ENCODE peak calls at places on chromosomes 5 and 9, in five cellular contexts. D is CD4-positive, alpha-beta memory T cell; I is mammary epithelial cell; J is tibial artery; Q is lower lobe of right lung. U is an unnamed sample. For H3K4me1 and H3K27me3, the result is how much of the 10 kb centered on the place peaks cover.

GRCh38 chr5:93307557-93307956 is 273.5 kb downstream of the NR2F1-AS1 start:
- DNase-seq in J (no peak), D (no peak), Q (no peak), I (peak), U (no peak)

GRCh38 chr5:178113841-178114324 is 551 bp downstream of the N4BP3 start:
- DNase-seq in D (no peak), J (no peak), I (no peak), Q (no peak), U (peak)

GRCh38 chr5:94469889-94470288 is 148.5 kb downstream of the KIAA0825 start:
- DNase-seq in I (no peak), D (no peak), J (no peak), Q (no peak), U (peak)

GRCh38 chr5:130836729-130837660 is 328.1 kb downstream of the HINT1 start:
- DNase-seq in Q (no peak), I (peak), D (peak), J (no peak), U (no peak)

GRCh38 chr5:141695627-141696180 is 13.7 kb upstream of the ARAP3 start:
- DNase-seq in Q (no peak), J (no peak), D (no peak), I (peak), U (peak)

GRCh38 chr5:37668524-37669047 is 171.3 kb downstream of the GDNF start:
- DNase-seq in Q (peak), D (no peak), J (peak), I (peak), U (peak)

GRCh38 chr9:110908894-110909293 is 129.4 kb downstream of the LPAR1 start:
- DNase-seq in Q (no peak), J (no peak), I (no peak), D (no peak), U (no peak)

GRCh38 chr5:9599391-9599790 is 30.8 kb downstream of the TAS2R1 start:
- DNase-seq in D (no peak), J (no peak), I (no peak), Q (no peak), U (no peak)

GRCh38 chr9:82488702-82489578 is 500.4 kb downstream of the SPATA31D1 start:
- DNase-seq in D (no peak), Q (no peak), I (peak), J (peak), U (peak)

GRCh38 chr5:11273180-11273882 is 512.3 kb upstream of the DAP start:
- DNase-seq in I (no peak), Q (no peak), D (no peak), J (no peak), U (no peak)

GRCh38 chr9:137452761-137453642 is 6.1 kb downstream of the NSMF start:
- DNase-seq in Q (peak), J (no peak), D (no peak), I (no peak), U (no peak)

GRCh38 chr5:132777209-132778069 is at the start of gene SEPTIN8:
- DNase-seq in J (peak), D (peak), I (peak), Q (peak), U (peak)

GRCh38 chr5:1895771-1896420 is 13.2 kb upstream of the IRX4 start:
- DNase-seq in D (no peak), Q (peak), I (no peak), J (no peak), U (no peak)

GRCh38 chr9:133347515-133347984 is 381 bp downstream of the MED22 start:
- DNase-seq in I (peak), D (peak), J (peak), Q (peak), U (peak)

GRCh38 chr9:107932036-107932435 is 442.5 kb upstream of the KLF4 start:
- DNase-seq in I (no peak), D (no peak), J (no peak), Q (no peak), U (no peak)

GRCh38 chr5:165630211-165630866 is 2124.9 kb downstream of the MAT2B start:
- DNase-seq in I (peak), Q (no peak), J (peak), D (no peak), U (peak)

GRCh38 chr5:161086456-161086855 is 234.4 kb upstream of the ATP10B start:
- DNase-seq in J (no peak), I (peak), D (no peak), Q (no peak), U (no peak)

GRCh38 chr5:76547242-76547890 is 75.8 kb downstream of the F2RL2 start:
- DNase-seq in J (peak), D (peak), I (no peak), Q (no peak), U (no peak)

DNA sequence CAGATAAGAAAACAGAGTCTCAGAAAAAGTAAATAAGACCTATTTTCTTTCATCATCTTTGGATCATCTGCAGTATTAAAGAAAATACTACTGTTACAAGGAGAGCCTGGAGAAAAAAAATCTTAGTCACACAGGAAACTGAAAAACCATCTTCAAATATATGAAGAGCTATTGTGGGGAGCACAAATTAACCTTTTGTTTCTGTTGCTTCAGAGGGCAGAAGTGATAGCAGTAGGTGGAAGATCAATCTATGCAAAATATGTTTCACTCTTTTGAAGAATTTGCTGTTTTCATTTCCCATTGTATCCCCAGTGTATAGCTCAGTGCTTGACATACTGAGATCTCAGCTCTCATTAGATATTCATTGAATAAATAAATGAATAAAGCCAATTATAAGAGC is 13.1 kb upstream of the CEMIP2 start:
- DNase-seq in I (no peak), D (peak), Q (no peak), J (no peak), U (no peak)
- H3K4me1 ChIP-seq in I (under half), D (under half), Q (under half), J (under half), U (under half)

GRCh38 chr5:140111859-140112551 is 1.9 kb upstream of the PURA start:
- DNase-seq in Q (no peak), J (no peak), D (no peak), I (no peak), U (no peak)
- H3K27me3 ChIP-seq in Q (under half), J (under half), D (under half), I (under half), U (under half)

DNA sequence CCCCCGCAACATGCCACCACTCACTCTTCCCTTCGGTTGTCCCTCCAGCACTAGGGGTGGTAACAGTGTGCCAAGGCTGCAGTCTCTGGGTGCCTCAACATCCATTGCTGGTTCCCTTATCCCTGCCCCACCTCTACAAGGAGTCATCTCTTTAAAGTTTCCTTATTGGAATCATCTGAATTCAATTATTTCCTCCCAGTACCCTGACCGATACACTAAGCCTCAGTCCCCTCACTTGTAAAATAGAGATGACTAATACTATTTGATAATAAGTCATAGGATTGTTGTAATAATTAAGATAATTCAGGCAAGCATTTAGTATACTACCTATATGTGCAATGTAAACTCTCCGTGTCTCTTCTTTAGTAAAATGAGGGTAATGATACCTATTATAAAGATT is 352.5 kb downstream of the ENC1 start:
- DNase-seq in J (no peak), D (no peak), I (no peak), Q (no peak), U (no peak)
- H3K27ac ChIP-seq in J (peak), D (no peak), I (no peak), Q (peak), U (no peak)

GRCh38 chr9:75088646-75089368 is 493 bp downstream of the OSTF1 start:
- DNase-seq in J (peak), Q (peak), D (no peak), I (peak), U (peak)

GRCh38 chr9:75089369-75089766 is 1.1 kb downstream of the OSTF1 start:
- DNase-seq in J (no peak), I (no peak), D (peak), Q (no peak), U (no peak)

GRCh38 chr9:75087279-75087823 is 604 bp downstream of the NMRK1 start:
- DNase-seq in J (no peak), I (peak), Q (no peak), D (peak), U (peak)

GRCh38 chr9:75086443-75087278 is 1.3 kb downstream of the NMRK1 start:
- DNase-seq in D (no peak), J (no peak), Q (peak), I (no peak), U (peak)

DNA sequence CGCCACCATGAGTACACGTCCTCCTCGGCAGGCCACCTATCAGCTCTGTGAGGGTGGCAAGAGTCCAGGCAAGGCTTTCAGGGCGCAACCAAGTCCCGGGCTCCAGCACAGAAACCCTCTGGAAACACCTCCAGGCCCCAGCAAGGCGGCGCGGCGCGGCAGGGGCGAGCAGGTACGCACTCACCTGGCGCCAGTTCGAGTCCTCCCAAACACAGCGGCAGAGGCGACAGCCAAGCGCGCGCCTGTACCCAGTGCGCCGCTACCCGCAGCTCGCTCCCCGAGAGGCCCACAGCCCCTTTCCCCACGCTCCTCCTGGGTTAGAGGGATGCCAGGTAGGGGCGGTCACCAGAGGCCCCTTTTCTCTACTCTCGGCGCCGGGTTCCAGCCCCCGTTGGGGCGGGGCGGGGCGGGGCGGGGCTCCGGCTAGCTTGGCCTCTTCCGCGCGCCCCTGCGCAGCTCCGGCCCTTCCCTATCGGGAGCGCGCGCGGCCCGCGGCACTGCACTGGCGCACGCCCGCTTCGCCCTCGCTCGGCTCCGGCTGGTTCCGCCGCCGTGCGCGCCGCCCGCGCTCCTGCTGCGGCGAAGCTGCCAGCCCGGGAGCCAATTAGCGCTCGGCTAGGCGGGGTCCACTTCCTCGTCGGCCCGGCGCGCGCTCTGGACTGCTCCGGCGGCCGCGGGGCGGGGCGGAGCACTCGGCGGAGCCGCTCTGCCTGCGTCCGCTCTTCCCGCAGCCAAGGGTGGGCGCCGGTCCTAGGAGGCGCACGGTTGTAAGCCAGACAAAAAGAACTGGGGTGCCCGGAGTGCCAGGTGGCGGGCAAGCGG is at the start of the genes NMRK1 and OSTF1:
- DNase-seq in I (peak), D (peak), Q (peak), J (peak), U (peak)
- H3K4me1 ChIP-seq in I (under half), D (half or more), Q (half or more), J (half or more), U (under half)

DNA sequence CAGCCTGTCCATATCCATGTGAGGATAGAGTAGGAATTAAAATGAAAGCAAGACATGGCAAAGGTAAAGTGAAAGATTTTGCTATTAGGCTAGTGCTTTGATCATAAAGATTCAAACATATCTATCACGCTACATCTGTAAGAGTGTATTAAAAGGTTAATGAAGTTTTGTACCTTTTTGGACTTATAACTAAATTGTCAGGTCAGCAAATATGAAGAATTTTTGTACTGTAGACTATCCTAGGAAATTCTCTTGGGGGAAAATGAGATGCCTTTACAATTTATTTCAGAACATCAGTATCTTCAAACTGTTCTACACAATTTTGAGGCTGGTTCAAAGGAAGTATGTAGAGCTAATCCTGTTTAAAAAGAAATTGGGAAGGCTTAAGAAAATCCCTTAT is 639.3 kb upstream of the ARRDC3 start:
- DNase-seq in Q (no peak), D (no peak), J (no peak), I (no peak), U (no peak)
- H3K27me3 ChIP-seq in Q (under half), D (under half), J (under half), I (under half), U (under half)

DNA sequence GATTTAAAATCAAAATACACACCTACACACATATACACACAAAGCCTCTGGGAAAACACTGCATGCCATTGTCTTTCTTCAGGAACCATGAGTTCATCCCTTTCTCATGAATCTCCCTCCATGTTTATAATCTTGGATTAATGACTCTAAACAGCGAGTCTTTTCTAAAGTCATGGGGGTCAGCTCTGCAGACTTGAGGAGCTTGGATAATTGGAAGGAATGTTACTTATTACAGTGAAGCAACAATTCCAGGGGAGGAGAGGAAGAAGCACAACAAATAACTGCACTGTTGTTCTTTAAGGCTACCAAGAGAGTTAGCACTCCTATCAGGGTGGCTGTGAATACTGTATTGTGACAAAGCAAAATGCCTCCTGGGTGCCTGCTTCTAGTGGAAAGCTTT is 444.7 kb downstream of the ANXA1 start:
- DNase-seq in J (no peak), Q (no peak), D (no peak), I (no peak), U (no peak)
- H3K27ac ChIP-seq in J (no peak), Q (no peak), D (no peak), I (no peak), U (no peak)

DNA sequence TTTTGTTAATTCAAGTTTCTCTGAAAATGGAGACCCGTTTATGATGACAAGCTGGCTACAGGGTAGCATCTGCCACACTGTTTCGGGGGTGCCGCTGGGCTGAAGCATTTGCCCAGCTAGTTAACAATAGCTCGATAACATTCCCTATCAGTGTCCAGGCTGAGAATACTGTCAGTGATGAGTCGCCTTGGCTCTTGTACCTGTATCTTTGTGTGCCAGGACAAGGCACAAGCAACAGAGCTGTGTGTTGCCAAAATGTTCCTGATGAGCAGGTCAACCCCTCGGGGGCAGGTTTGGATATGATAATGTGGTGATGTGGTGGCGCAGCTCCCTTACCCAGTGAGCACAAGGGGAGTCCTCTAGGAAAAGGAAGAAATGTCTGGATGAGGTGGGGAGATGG is 7.0 kb downstream of the TGFBI start:
- DNase-seq in I (no peak), D (no peak), Q (no peak), J (peak), U (no peak)
- H3K4me1 ChIP-seq in I (half or more), D (under half), Q (under half), J (half or more), U (half or more)

GRCh38 chr5:16854351-16854750 is 81.7 kb downstream of the MYO10 start:
- DNase-seq in I (no peak), D (no peak), J (no peak), Q (no peak), U (no peak)
- H3K27me3 ChIP-seq in I (under half), D (under half), J (under half), Q (under half), U (under half)

GRCh38 chr5:127498604-127499003 is 18.8 kb upstream of the PRRC1 start:
- DNase-seq in I (no peak), Q (no peak), D (no peak), J (no peak), U (no peak)

GRCh38 chr5:127492854-127493738 is 24.3 kb upstream of the PRRC1 start:
- DNase-seq in Q (no peak), J (no peak), D (peak), I (peak), U (peak)
- H3K27ac ChIP-seq in Q (no peak), J (no peak), D (no peak), I (no peak), U (no peak)